ENCODE peak calls at places on chromosomes 12 and 14, in eight cellular contexts. One of them, this sample, is unnamed.
A peak's percentile ranks its signal among the peaks of the same experiment; 100 is the strongest.

GRCh38 chr12:58532855-58533608 is 387.3 kb downstream of the LRIG3 start:
- DNase-seq in sigmoid colon: no peak
- DNase-seq in GM12878: no peak
- DNase-seq in ovary: no peak
- DNase-seq in esophagus muscularis mucosa: no peak
- DNase-seq in A549: no peak
- DNase-seq in K562: no peak
- DNase-seq in stomach: no peak
- DNase-seq in this sample: no peak

GRCh38 chr12:12673296-12673695 is 22.7 kb downstream of the GPR19 start:
- DNase-seq in sigmoid colon: no peak
- DNase-seq in GM12878: peak; percentile 65
- DNase-seq in ovary: no peak
- DNase-seq in stomach: no peak
- DNase-seq in A549: no peak
- DNase-seq in K562: no peak
- DNase-seq in esophagus muscularis mucosa: no peak
- DNase-seq in this sample: no peak

GRCh38 chr12:110578522-110579238 is 4.4 kb downstream of the PPTC7 start:
- DNase-seq in GM12878: no peak
- DNase-seq in K562: no peak
- DNase-seq in sigmoid colon: no peak
- DNase-seq in esophagus muscularis mucosa: no peak
- DNase-seq in ovary: no peak
- DNase-seq in A549: no peak
- DNase-seq in stomach: no peak
- DNase-seq in this sample: no peak

GRCh38 chr12:61896436-61896835 is 363.8 kb upstream of the USP15 start:
- DNase-seq in esophagus muscularis mucosa: no peak
- DNase-seq in K562: no peak
- DNase-seq in stomach: no peak
- DNase-seq in GM12878: no peak
- DNase-seq in A549: no peak
- DNase-seq in sigmoid colon: no peak
- DNase-seq in ovary: no peak
- DNase-seq in this sample: no peak

GRCh38 chr14:24080888-24081738 is 9.8 kb downstream of the CPNE6 start:
- DNase-seq in A549: peak; percentile 67
- DNase-seq in sigmoid colon: no peak
- DNase-seq in esophagus muscularis mucosa: no peak
- DNase-seq in K562: peak; percentile 83
- DNase-seq in GM12878: no peak
- DNase-seq in ovary: peak; percentile 48
- DNase-seq in stomach: peak; percentile 74
- DNase-seq in this sample: no peak

GRCh38 chr12:27780612-27781408 is 774 bp upstream of the MANSC4 start:
- DNase-seq in K562: peak; percentile 29
- DNase-seq in A549: peak; percentile 28
- DNase-seq in esophagus muscularis mucosa: no peak
- DNase-seq in ovary: no peak
- DNase-seq in sigmoid colon: peak; percentile 71
- DNase-seq in stomach: peak; percentile 26
- DNase-seq in GM12878: no peak
- DNase-seq in this sample: peak; percentile 52

GRCh38 chr12:84763112-84763511 is 149.5 kb downstream of the SLC6A15 start:
- DNase-seq in sigmoid colon: no peak
- DNase-seq in K562: no peak
- DNase-seq in A549: no peak
- DNase-seq in GM12878: no peak
- DNase-seq in stomach: no peak
- DNase-seq in esophagus muscularis mucosa: no peak
- DNase-seq in ovary: no peak
- DNase-seq in this sample: no peak

GRCh38 chr14:78848234-78848820 is 678.2 kb downstream of the NRXN3 start:
- DNase-seq in esophagus muscularis mucosa: no peak
- DNase-seq in K562: peak; percentile 24
- DNase-seq in ovary: peak; percentile 13
- DNase-seq in GM12878: no peak
- DNase-seq in A549: peak; percentile 18
- DNase-seq in stomach: peak; percentile 27
- DNase-seq in sigmoid colon: no peak
- DNase-seq in this sample: no peak

GRCh38 chr14:76768201-76768656 is 7.0 kb downstream of the VASH1 start:
- DNase-seq in K562: peak; percentile 60
- DNase-seq in A549: no peak
- DNase-seq in GM12878: peak; percentile 47
- DNase-seq in stomach: peak; percentile 40
- DNase-seq in sigmoid colon: no peak
- DNase-seq in ovary: no peak
- DNase-seq in esophagus muscularis mucosa: no peak
- DNase-seq in this sample: peak; percentile 15

GRCh38 chr12:3139760-3140159 is 62.6 kb downstream of the TSPAN9 start:
- DNase-seq in A549: no peak
- DNase-seq in stomach: no peak
- DNase-seq in K562: no peak
- DNase-seq in ovary: no peak
- DNase-seq in GM12878: no peak
- DNase-seq in sigmoid colon: no peak
- DNase-seq in esophagus muscularis mucosa: no peak
- DNase-seq in this sample: no peak

GRCh38 chr14:74620497-74620921 is 8.5 kb upstream of the LTBP2 start:
- DNase-seq in ovary: no peak
- DNase-seq in K562: peak; percentile 62
- DNase-seq in sigmoid colon: no peak
- DNase-seq in esophagus muscularis mucosa: no peak
- DNase-seq in GM12878: no peak
- DNase-seq in A549: peak; percentile 51
- DNase-seq in stomach: no peak
- DNase-seq in this sample: no peak

GRCh38 chr12:6867407-6868210 is at the start of gene TPI1:
- DNase-seq in K562: peak; percentile 79
- DNase-seq in A549: peak; percentile 77
- DNase-seq in ovary: peak; percentile 89
- DNase-seq in sigmoid colon: peak; percentile 96
- DNase-seq in esophagus muscularis mucosa: peak; percentile 98
- DNase-seq in stomach: peak; percentile 87
- DNase-seq in GM12878: peak; percentile 23
- DNase-seq in this sample: no peak
- TF ChIP-seq CTCF in K562: no peak
- TF ChIP-seq CTCF in A549: no peak
- TF ChIP-seq CTCF in ovary: no peak
- TF ChIP-seq CTCF in sigmoid colon: no peak
- TF ChIP-seq CTCF in esophagus muscularis mucosa: no peak
- TF ChIP-seq CTCF in stomach: no peak
- TF ChIP-seq CTCF in GM12878: no peak
- TF ChIP-seq CTCF in this sample: peak; percentile 23

GRCh38 chr12:120314220-120314619 is 12.1 kb downstream of the SIRT4 start:
- DNase-seq in GM12878: no peak
- DNase-seq in A549: peak; percentile 42
- DNase-seq in K562: peak; percentile 42
- DNase-seq in esophagus muscularis mucosa: no peak
- DNase-seq in sigmoid colon: no peak
- DNase-seq in stomach: no peak
- DNase-seq in ovary: no peak
- DNase-seq in this sample: no peak
- TF ChIP-seq EP300 in GM12878: no peak
- TF ChIP-seq EP300 in A549: no peak
- TF ChIP-seq EP300 in K562: no peak
- TF ChIP-seq EP300 in esophagus muscularis mucosa: no peak
- TF ChIP-seq EP300 in sigmoid colon: no peak
- TF ChIP-seq EP300 in stomach: no peak
- TF ChIP-seq EP300 in ovary: no peak
- TF ChIP-seq EP300 in this sample: no peak

GRCh38 chr14:93161411-93161940 is 23.2 kb downstream of the MOAP1 start:
- DNase-seq in GM12878: no peak
- DNase-seq in stomach: no peak
- DNase-seq in esophagus muscularis mucosa: no peak
- DNase-seq in K562: no peak
- DNase-seq in A549: no peak
- DNase-seq in ovary: no peak
- DNase-seq in sigmoid colon: no peak
- DNase-seq in this sample: no peak

GRCh38 chr14:93156693-93157369 is 27.9 kb downstream of the MOAP1 start:
- DNase-seq in ovary: no peak
- DNase-seq in A549: no peak
- DNase-seq in GM12878: no peak
- DNase-seq in esophagus muscularis mucosa: no peak
- DNase-seq in sigmoid colon: no peak
- DNase-seq in stomach: no peak
- DNase-seq in K562: no peak
- DNase-seq in this sample: no peak

GRCh38 chr14:93163570-93163969 is 21.1 kb downstream of the MOAP1 start:
- DNase-seq in stomach: no peak
- DNase-seq in ovary: no peak
- DNase-seq in K562: no peak
- DNase-seq in GM12878: peak; percentile 71
- DNase-seq in esophagus muscularis mucosa: no peak
- DNase-seq in A549: no peak
- DNase-seq in sigmoid colon: no peak
- DNase-seq in this sample: no peak

GRCh38 chr14:93155667-93156066 is 29.0 kb downstream of the MOAP1 start:
- DNase-seq in A549: no peak
- DNase-seq in ovary: no peak
- DNase-seq in sigmoid colon: no peak
- DNase-seq in stomach: no peak
- DNase-seq in K562: no peak
- DNase-seq in esophagus muscularis mucosa: no peak
- DNase-seq in GM12878: no peak
- DNase-seq in this sample: no peak

DNA sequence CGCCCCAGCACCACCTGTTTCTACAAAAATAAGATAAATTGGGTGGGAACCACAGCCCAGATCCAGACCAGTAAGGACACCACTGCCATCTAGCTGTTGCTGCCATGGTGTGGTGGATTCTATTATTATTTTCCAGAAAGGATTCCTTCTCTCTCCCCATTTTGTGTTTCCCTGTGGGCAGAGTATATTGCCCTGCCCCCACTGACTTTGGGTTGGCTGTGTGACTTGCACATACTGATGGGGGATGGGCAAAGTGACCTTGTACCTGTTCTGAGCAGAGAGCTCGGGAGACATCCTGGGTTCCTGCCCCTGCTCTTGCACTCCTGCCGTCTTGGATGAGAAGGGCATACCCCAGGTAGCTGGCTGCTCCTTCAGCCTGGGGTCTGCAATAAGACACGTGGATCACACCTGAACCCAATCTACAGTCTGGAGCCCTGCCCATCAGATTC is 24.3 kb downstream of the MOAP1 start:
- DNase-seq in GM12878: no peak
- DNase-seq in K562: peak; percentile 49
- DNase-seq in A549: peak; percentile 66
- DNase-seq in stomach: no peak
- DNase-seq in sigmoid colon: no peak
- DNase-seq in esophagus muscularis mucosa: no peak
- DNase-seq in ovary: no peak
- DNase-seq in this sample: no peak
- TF ChIP-seq CTCF in GM12878: peak; percentile 47
- TF ChIP-seq CTCF in K562: peak; percentile 8
- TF ChIP-seq CTCF in A549: peak; percentile 58
- TF ChIP-seq CTCF in stomach: no peak
- TF ChIP-seq CTCF in sigmoid colon: no peak
- TF ChIP-seq CTCF in esophagus muscularis mucosa: no peak
- TF ChIP-seq CTCF in ovary: no peak
- TF ChIP-seq CTCF in this sample: peak; percentile 9

DNA sequence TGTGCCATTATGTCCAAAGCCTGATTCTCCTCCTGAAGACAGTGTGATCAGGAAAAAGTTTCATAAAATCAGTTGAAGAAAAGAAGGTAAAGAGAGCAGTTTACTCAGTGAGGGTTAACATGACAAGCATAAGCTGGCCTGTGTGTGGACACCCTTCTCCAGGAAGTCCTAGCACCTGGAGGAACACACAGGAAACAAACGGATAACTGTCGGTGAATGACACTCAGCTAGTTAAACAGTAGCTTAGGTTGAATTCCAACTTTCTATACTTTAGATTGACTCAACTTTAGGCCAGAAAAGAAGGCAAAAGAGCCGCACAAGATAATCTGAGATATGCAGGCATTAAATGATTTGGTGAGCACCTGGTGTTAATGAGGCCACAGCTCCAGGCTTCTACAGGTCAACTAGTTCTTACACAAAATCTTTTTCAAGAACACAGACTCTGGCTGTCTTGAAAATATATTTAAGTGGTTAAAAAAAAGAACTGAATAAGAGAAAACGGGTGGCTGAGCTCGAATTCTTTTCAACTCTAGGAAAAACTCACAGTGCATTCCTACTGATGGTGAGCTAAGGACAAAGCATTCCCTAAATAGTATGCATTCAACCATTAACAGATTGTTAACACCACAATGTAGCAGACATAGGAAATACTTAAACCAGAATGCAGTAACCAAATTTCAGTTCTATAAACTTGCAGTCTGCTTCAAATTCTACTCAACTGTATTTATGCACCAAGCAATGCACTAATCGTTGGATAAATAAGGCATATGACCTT is 56.9 kb upstream of the TSPAN8 start:
- DNase-seq in GM12878: no peak
- DNase-seq in A549: no peak
- DNase-seq in sigmoid colon: no peak
- DNase-seq in esophagus muscularis mucosa: no peak
- DNase-seq in K562: no peak
- DNase-seq in ovary: no peak
- DNase-seq in stomach: no peak
- DNase-seq in this sample: no peak
- TF ChIP-seq EP300 in GM12878: no peak
- TF ChIP-seq EP300 in A549: no peak
- TF ChIP-seq EP300 in sigmoid colon: no peak
- TF ChIP-seq EP300 in esophagus muscularis mucosa: no peak
- TF ChIP-seq EP300 in K562: no peak
- TF ChIP-seq EP300 in ovary: no peak
- TF ChIP-seq EP300 in stomach: no peak
- TF ChIP-seq EP300 in this sample: no peak

This sample was measured in tibial nerve.